ENCODE peak calls at places on chromosomes 12 and 14, in eight cellular contexts. U is T47D, F is thoracic aorta, Z is nephron progenitor cell, G is H9, A is NB4, M is OCI-LY7, O is NCI-H774. Y is an unnamed sample.

GRCh38 chr14:68042591-68043210 is 223.1 kb downstream of the RAD51B start:
- DNase-seq in U (peak; percentile 61), F (no peak), Z (peak; percentile 23), G (no peak), A (no peak), M (no peak), O (no peak), Y (no peak)

GRCh38 chr12:9944404-9944803 is 12.2 kb upstream of the CLEC2A start:
- DNase-seq in U (no peak), F (no peak), Z (no peak), G (no peak), A (no peak), M (no peak), O (no peak), Y (no peak)

GRCh38 chr14:103031956-103032355 is 25.4 kb downstream of the CDC42BPB start:
- DNase-seq in U (peak; percentile 22), F (no peak), Z (no peak), G (no peak), A (no peak), M (peak; percentile 7), O (no peak), Y (no peak)

GRCh38 chr12:57276935-57277563 is 26.1 kb upstream of the STAC3 start:
- DNase-seq in U (peak; percentile 30), F (no peak), Z (no peak), G (peak; percentile 62), A (peak; percentile 56), M (peak; percentile 38), O (no peak), Y (no peak)

GRCh38 chr12:49838973-49839633 is 3.8 kb downstream of the BCDIN3D start:
- DNase-seq in U (peak; percentile 80), F (no peak), Z (peak; percentile 20), G (no peak), A (peak; percentile 77), M (peak; percentile 72), O (no peak), Y (peak; percentile 31)

GRCh38 chr14:106459971-106460730 is 933.8 kb downstream of the TMEM121 start:
- DNase-seq in U (peak; percentile 78), F (no peak), Z (no peak), G (no peak), A (peak; percentile 21), M (peak; percentile 45), O (no peak), Y (peak; percentile 45)

GRCh38 chr14:91870001-91870400 is 2.7 kb upstream of the TC2N start:
- DNase-seq in U (no peak), F (no peak), Z (no peak), G (no peak), A (no peak), M (no peak), O (no peak), Y (peak; percentile 50)

GRCh38 chr14:99574099-99574880 is 29.7 kb downstream of the CCDC85C start:
- DNase-seq in U (peak; percentile 86), F (no peak), Z (peak; percentile 55), G (peak; percentile 67), A (no peak), M (no peak), O (peak; percentile 4), Y (no peak)

GRCh38 chr12:68478516-68479260 is 132.0 kb upstream of the RAP1B start:
- DNase-seq in U (no peak), F (no peak), Z (no peak), G (no peak), A (no peak), M (no peak), O (no peak), Y (no peak)

GRCh38 chr12:114769634-114770033 is 85.7 kb upstream of the TBX3 start:
- DNase-seq in U (no peak), F (no peak), Z (no peak), G (no peak), A (no peak), M (no peak), O (no peak), Y (no peak)

GRCh38 chr12:45887544-45887943 is 102.8 kb downstream of the SCAF11 start:
- DNase-seq in U (no peak), F (no peak), Z (no peak), G (peak; percentile 69), A (no peak), M (no peak), O (no peak), Y (no peak)

GRCh38 chr12:87086118-87086891 is 830.1 kb upstream of the MGAT4C start:
- DNase-seq in U (peak; percentile 22), F (no peak), Z (no peak), G (no peak), A (peak; percentile 7), M (no peak), O (peak; percentile 18), Y (no peak)

GRCh38 chr12:107200394-107200793 is 107.0 kb upstream of the CRY1 start:
- DNase-seq in U (no peak), F (no peak), Z (no peak), G (no peak), A (no peak), M (no peak), O (no peak), Y (no peak)

GRCh38 chr12:27319394-27319793 is 13.2 kb upstream of the BMAL2 start:
- DNase-seq in U (no peak), F (no peak), Z (no peak), G (no peak), A (no peak), M (no peak), O (no peak), Y (no peak)

GRCh38 chr14:91377700-91378652 is 39.6 kb downstream of the CCDC88C start:
- DNase-seq in U (no peak), F (no peak), Z (no peak), G (no peak), A (peak; percentile 49), M (peak; percentile 72), O (no peak), Y (no peak)

GRCh38 chr12:88272456-88272855 is 130.3 kb downstream of the TMTC3 start:
- DNase-seq in U (no peak), F (no peak), Z (no peak), G (no peak), A (no peak), M (no peak), O (no peak), Y (no peak)